ENCODE peak calls at places on chromosomes 5 and 9, in six cellular contexts. O is MCF 10A, H is activated B cell treated with CpG ODN at 0.5 μM for 24 hours, V is lower leg skin, L is endothelial cell, I is choroid plexus epithelial cell. M is an unnamed sample.

GRCh38 chr9:6218099-6218502 is 2.5 kb downstream of the IL33 start:
- DNase-seq in O (peak), H (no peak), V (no peak), L (no peak), I (peak), M (no peak)

GRCh38 chr5:74209566-74209965 is 431.0 kb downstream of the ENC1 start:
- DNase-seq in O (no peak), H (no peak), V (no peak), L (no peak), I (peak), M (no peak)

GRCh38 chr5:78667461-78668103 is 19.0 kb upstream of the LHFPL2 start:
- DNase-seq in O (no peak), H (no peak), V (no peak), L (no peak), I (no peak), M (no peak)

GRCh38 chr5:135472141-135472540 is 20.0 kb upstream of the TIFAB start:
- DNase-seq in O (no peak), H (no peak), V (no peak), L (no peak), I (no peak), M (no peak)

GRCh38 chr9:81826541-81826906 is 101.7 kb upstream of the SPATA31D4 start:
- DNase-seq in O (no peak), H (no peak), V (peak), L (no peak), I (no peak), M (no peak)

GRCh38 chr9:107294756-107295155 is 11.7 kb downstream of the RAD23B start:
- DNase-seq in O (no peak), H (no peak), V (no peak), L (no peak), I (no peak), M (no peak)

GRCh38 chr5:128264567-128264966 is 181.0 kb downstream of the SLC12A2 start:
- DNase-seq in O (no peak), H (no peak), V (no peak), L (no peak), I (no peak), M (no peak)

GRCh38 chr5:9927521-9927997 is 297.4 kb upstream of the TAS2R1 start:
- DNase-seq in O (peak), H (no peak), V (no peak), L (no peak), I (peak), M (no peak)

GRCh38 chr9:14320272-14321245 is 6.6 kb upstream of the NFIB start:
- DNase-seq in O (peak), H (no peak), V (no peak), L (no peak), I (peak), M (peak)

GRCh38 chr9:73050062-73050814 is 97.4 kb upstream of the ALDH1A1 start:
- DNase-seq in O (no peak), H (no peak), V (no peak), L (no peak), I (peak), M (no peak)

GRCh38 chr5:148805323-148806290 is 20.8 kb upstream of the ADRB2 start:
- DNase-seq in O (peak), H (no peak), V (no peak), L (no peak), I (peak), M (no peak)

GRCh38 chr9:136626066-136626725 is 36.5 kb upstream of the EGFL7 start:
- DNase-seq in O (no peak), H (no peak), V (no peak), L (no peak), I (no peak), M (peak)

GRCh38 chr5:148615644-148616283 is 38.6 kb downstream of the HTR4 start:
- DNase-seq in O (peak), H (no peak), V (no peak), L (no peak), I (peak), M (no peak)

GRCh38 chr5:9498541-9499497 is 47.1 kb downstream of the SEMA5A start:
- DNase-seq in O (peak), H (no peak), V (peak), L (peak), I (peak), M (no peak)

GRCh38 chr5:109328626-109329025 is 81.1 kb downstream of the PJA2 start:
- DNase-seq in O (no peak), H (no peak), V (no peak), L (no peak), I (no peak), M (no peak)

GRCh38 chr5:39430461-39430860 is 5.7 kb upstream of the DAB2 start:
- DNase-seq in O (no peak), H (no peak), V (no peak), L (no peak), I (no peak), M (no peak)

GRCh38 chr5:95878417-95879323 is 56.1 kb upstream of the GLRX start:
- DNase-seq in O (no peak), H (no peak), V (no peak), L (no peak), I (no peak), M (no peak)

GRCh38 chr9:6625363-6625762 is 20.2 kb downstream of the GLDC start:
- DNase-seq in O (no peak), H (no peak), V (no peak), L (no peak), I (no peak), M (no peak)

GRCh38 chr5:111954516-111955337 is 197.7 kb upstream of the NREP start:
- DNase-seq in O (no peak), H (no peak), V (no peak), L (no peak), I (peak), M (no peak)

GRCh38 chr9:73426226-73426625 is 274.6 kb downstream of the ANXA1 start:
- DNase-seq in O (no peak), H (no peak), V (no peak), L (no peak), I (no peak), M (no peak)

GRCh38 chr5:107502711-107503110 is 168.0 kb downstream of the EFNA5 start:
- DNase-seq in O (no peak), H (no peak), V (no peak), L (no peak), I (no peak), M (no peak)

GRCh38 chr9:127783111-127783621 is 2.7 kb upstream of the CDK9 start:
- DNase-seq in O (no peak), H (peak), V (peak), L (no peak), I (no peak), M (peak)

GRCh38 chr9:98977246-98977681 is 33.6 kb downstream of the COL15A1 start:
- DNase-seq in O (no peak), H (no peak), V (no peak), L (no peak), I (no peak), M (no peak)

GRCh38 chr5:14063117-14063516 is 80.0 kb upstream of the TRIO start:
- DNase-seq in O (no peak), H (no peak), V (no peak), L (no peak), I (no peak), M (no peak)

GRCh38 chr9:97900103-97900737 is 22.1 kb downstream of the TRMO start:
- DNase-seq in O (no peak), H (no peak), V (no peak), L (no peak), I (peak), M (no peak)

GRCh38 chr9:8649157-8649556 is 849.6 kb upstream of the DMAC1 start:
- DNase-seq in O (no peak), H (no peak), V (no peak), L (no peak), I (no peak), M (no peak)

GRCh38 chr5:38364825-38365224 is 106.5 kb downstream of the EGFLAM start:
- DNase-seq in O (no peak), H (no peak), V (no peak), L (no peak), I (no peak), M (no peak)

GRCh38 chr5:136033244-136033643 is 4.5 kb downstream of the TGFBI start:
- DNase-seq in O (no peak), H (no peak), V (no peak), L (no peak), I (no peak), M (no peak)

GRCh38 chr5:52837591-52838001 is 49.9 kb downstream of the ITGA1 start:
- DNase-seq in O (no peak), H (no peak), V (no peak), L (no peak), I (peak), M (no peak)

GRCh38 chr5:168987540-168988300 is 313.2 kb downstream of the SLIT3 start:
- DNase-seq in O (peak), H (no peak), V (peak), L (peak), I (peak), M (peak)

GRCh38 chr9:73893230-73893629 is 603.9 kb upstream of the RORB start:
- DNase-seq in O (no peak), H (no peak), V (no peak), L (no peak), I (no peak), M (no peak)

GRCh38 chr5:94945656-94946055 is 327.2 kb downstream of the SLF1 start:
- DNase-seq in O (no peak), H (no peak), V (peak), L (no peak), I (no peak), M (peak)

DNA sequence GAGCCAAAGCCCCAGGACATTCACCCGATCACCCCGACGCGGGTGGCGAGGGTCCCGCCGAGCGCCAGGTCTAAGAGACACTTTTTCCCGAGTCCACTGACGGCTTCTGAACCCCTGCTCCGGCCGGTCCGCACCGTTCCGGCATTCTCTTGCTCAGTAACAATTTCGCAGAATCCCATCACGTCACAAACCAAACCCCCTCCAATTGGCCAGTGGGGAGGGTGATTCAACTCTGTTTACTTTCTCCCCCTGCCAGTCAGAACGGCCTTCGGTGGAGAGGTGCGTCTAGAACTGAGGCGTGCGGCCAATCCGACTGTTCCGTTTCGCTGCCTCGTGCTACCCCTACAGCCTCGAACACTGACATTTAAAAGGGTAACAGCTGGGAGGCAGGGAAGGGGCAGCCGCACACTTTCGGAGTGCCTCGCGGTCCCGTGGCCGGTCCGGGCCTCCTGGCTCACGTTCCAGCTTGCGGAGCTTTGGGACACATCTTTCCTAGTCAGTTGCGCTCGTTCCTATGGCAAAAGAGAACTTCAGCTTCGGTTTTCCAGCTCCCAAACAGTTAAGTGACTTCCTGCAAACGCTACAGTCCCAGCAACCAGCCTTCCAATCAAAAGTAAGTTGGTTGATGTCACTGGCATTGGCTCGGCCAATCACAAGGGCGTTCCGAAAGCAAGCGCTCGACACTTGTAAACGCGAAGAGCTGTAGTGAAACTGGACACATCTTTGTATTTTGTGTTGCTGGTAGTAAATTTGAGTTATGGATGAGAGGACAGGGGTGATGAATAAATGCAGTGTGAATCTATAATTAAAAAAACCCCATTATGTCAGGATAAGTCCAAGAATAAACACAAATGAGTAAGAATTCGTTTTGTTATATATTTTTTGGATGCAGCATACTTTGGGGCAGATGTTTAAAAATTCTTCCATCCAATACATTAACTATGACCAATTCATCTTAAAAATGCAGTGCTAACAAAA is at the start of gene KLF9:
- DNase-seq in O (peak), H (peak), V (peak), L (peak), I (peak), M (peak)
- TF ChIP-seq CTCF in O (no peak), H (no peak), V (no peak), L (no peak), I (no peak), M (no peak)

GRCh38 chr9:36858805-36859375 is 175.2 kb downstream of the PAX5 start:
- DNase-seq in O (peak), H (no peak), V (no peak), L (no peak), I (no peak), M (no peak)

GRCh38 chr9:36853233-36853632 is 180.8 kb downstream of the PAX5 start:
- DNase-seq in O (no peak), H (no peak), V (no peak), L (no peak), I (no peak), M (no peak)

GRCh38 chr9:36854751-36855150 is 179.3 kb downstream of the PAX5 start:
- DNase-seq in O (no peak), H (no peak), V (no peak), L (no peak), I (no peak), M (no peak)

GRCh38 chr9:36854034-36854433 is 180.0 kb downstream of the PAX5 start:
- DNase-seq in O (no peak), H (no peak), V (no peak), L (no peak), I (no peak), M (no peak)

DNA sequence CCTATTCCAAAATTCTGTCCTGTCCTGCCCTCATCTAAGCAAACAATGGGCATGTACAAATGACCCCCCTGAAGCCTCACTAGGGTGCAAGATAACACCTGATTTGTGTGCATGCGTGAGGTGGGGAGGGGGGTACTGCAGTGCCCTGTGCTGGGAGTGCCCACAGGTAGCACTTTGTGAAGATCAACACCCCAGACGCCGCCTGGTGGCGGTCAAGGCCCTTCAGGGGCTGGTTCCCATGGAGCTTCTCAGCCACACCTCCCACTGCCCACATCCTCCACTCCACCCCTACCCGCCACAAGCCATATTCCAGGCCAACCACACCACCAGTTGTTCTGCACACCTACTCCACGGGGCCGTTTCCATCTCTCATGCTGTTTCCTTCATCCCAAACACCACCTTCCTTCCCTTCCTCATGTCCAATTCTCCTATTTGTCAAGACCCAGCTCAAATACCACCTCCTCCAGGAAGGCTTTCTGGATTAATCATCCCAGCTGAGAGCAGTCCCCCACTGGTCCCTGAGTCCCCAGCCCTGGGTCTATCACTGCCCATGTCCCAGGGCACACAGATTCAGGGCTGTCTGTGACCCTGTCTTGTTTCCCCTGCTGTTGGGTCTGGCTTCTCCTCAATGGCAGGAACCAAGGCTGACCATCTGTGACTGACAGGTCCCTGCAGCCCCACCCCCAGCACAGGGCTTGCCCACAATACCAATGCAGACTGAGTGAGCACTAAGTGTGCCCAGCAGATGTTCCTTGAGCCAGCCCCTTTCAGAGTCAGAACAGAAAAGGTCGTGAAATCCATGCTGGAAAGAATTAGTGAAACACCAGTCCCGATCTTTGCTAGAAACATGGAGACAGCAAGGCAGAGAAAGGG is 178.4 kb downstream of the PAX5 start:
- DNase-seq in O (peak), H (no peak), V (no peak), L (peak), I (peak), M (peak)
- TF ChIP-seq CTCF in O (no peak), H (no peak), V (no peak), L (no peak), I (peak), M (no peak)

DNA sequence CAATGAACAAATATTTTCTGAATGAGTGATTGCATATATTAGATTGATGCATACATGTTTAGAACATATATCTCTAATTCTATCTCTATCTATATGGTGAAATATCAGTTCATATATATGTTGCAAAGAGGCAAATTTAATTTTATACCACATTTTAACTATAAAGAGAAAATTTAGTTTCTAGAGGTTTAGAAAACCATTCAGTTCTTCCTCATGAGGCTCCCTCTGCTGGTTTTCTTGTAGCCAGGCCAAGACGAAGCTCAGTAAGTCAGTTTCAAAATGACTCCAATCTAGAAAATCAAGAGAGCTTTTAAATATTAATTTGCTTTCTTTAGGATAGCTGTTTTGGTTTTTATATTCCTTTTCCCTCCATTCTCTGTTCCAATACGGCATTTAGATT is 312.1 kb downstream of the TMEM232 start:
- DNase-seq in O (peak), H (no peak), V (no peak), L (no peak), I (peak), M (no peak)
- TF ChIP-seq CTCF in O (peak), H (no peak), V (no peak), L (peak), I (peak), M (no peak)

GRCh38 chr5:55747778-55748318 is 10.0 kb downstream of the DDX4 start:
- DNase-seq in O (no peak), H (no peak), V (no peak), L (no peak), I (no peak), M (no peak)

GRCh38 chr5:55750063-55750462 is 12.2 kb downstream of the DDX4 start:
- DNase-seq in O (no peak), H (no peak), V (no peak), L (no peak), I (no peak), M (no peak)

GRCh38 chr5:55750499-55750898 is 12.6 kb downstream of the DDX4 start:
- DNase-seq in O (no peak), H (no peak), V (no peak), L (no peak), I (no peak), M (no peak)

DNA sequence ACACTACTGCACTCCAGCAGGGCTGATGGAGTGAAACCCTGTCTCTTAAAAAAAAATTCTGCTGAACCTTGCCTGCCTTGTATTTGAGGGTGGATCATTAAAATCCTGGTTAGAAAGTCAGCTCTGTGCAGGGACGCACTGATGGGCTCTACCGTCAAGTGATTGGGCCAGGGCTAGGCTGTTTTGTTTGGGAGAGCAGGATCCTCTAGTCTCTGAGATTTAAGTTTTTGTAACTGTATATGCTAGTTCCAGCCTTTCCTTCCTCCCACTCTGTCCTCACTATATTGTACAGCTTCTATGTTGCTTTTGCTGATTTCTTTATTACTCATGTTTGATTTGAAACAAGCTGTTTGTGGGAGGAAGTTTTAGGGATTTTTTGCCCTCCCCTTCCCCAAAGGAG is 11.5 kb downstream of the DDX4 start:
- DNase-seq in O (no peak), H (no peak), V (no peak), L (no peak), I (no peak), M (no peak)
- TF ChIP-seq CTCF in O (no peak), H (no peak), V (no peak), L (no peak), I (no peak), M (no peak)

GRCh38 chr5:93123127-93123526 is 457.9 kb downstream of the NR2F1-AS1 start:
- DNase-seq in O (no peak), H (no peak), V (no peak), L (no peak), I (no peak), M (no peak)
- TF ChIP-seq CTCF in O (no peak), H (no peak), V (no peak), L (no peak), I (no peak), M (no peak)

GRCh38 chr5:36217992-36218391 is 23.7 kb downstream of the NADK2 start:
- DNase-seq in O (no peak), H (no peak), V (no peak), L (no peak), I (no peak), M (no peak)

GRCh38 chr5:36217591-36217990 is 24.1 kb downstream of the NADK2 start:
- DNase-seq in O (no peak), H (no peak), V (no peak), L (no peak), I (no peak), M (no peak)

GRCh38 chr5:36209664-36210063 is 32.1 kb downstream of the NADK2 start:
- DNase-seq in O (peak), H (no peak), V (no peak), L (no peak), I (peak), M (no peak)

GRCh38 chr5:36215910-36216309 is 25.8 kb downstream of the NADK2 start:
- DNase-seq in O (no peak), H (no peak), V (no peak), L (no peak), I (peak), M (no peak)

GRCh38 chr5:36214434-36214833 is 27.3 kb downstream of the NADK2 start:
- DNase-seq in O (no peak), H (no peak), V (no peak), L (no peak), I (no peak), M (no peak)
- TF ChIP-seq CTCF in O (no peak), H (no peak), V (no peak), L (no peak), I (no peak), M (no peak)

GRCh38 chr5:151028717-151029116 is 8.3 kb downstream of the GPX3 start:
- DNase-seq in O (no peak), H (no peak), V (no peak), L (no peak), I (no peak), M (no peak)

GRCh38 chr5:151031554-151031953 is 11.2 kb downstream of the GPX3 start:
- DNase-seq in O (no peak), H (no peak), V (no peak), L (no peak), I (no peak), M (no peak)

GRCh38 chr5:151030377-151030776 is 10.0 kb downstream of the GPX3 start:
- DNase-seq in O (no peak), H (no peak), V (peak), L (no peak), I (no peak), M (peak)

GRCh38 chr5:151029179-151029855 is 8.9 kb downstream of the GPX3 start:
- DNase-seq in O (no peak), H (no peak), V (no peak), L (no peak), I (no peak), M (no peak)

GRCh38 chr5:151029856-151030336 is 9.5 kb downstream of the GPX3 start:
- DNase-seq in O (no peak), H (no peak), V (no peak), L (no peak), I (no peak), M (no peak)
- TF ChIP-seq CTCF in O (no peak), H (no peak), V (no peak), L (no peak), I (no peak), M (no peak)

GRCh38 chr5:132198571-132198970 is 29.1 kb downstream of the P4HA2 start:
- DNase-seq in O (no peak), H (no peak), V (no peak), L (no peak), I (no peak), M (no peak)
- TF ChIP-seq CTCF in O (no peak), H (no peak), V (no peak), L (no peak), I (no peak), M (no peak)

M was measured in transverse colon.